ENCODE peak calls at places on chromosomes 2 and 18, in five cellular contexts. V is GM12878, H is K562, O is A549, F is HepG2. R is an unnamed sample.

GRCh38 chr2:236236559-236237450 is 27.4 kb downstream of the ASB18 start:
- DNase-seq in V (no peak), H (no peak), O (no peak), F (no peak), R (peak; percentile 30)

GRCh38 chr2:234981197-234982095 is 29.6 kb downstream of the SH3BP4 start:
- DNase-seq in V (no peak), H (no peak), O (peak; percentile 94), F (peak; percentile 94), R (peak; percentile 84)

GRCh38 chr2:150470435-150470834 is 17.0 kb downstream of the RND3 start:
- DNase-seq in V (no peak), H (no peak), O (no peak), F (no peak), R (no peak)

GRCh38 chr2:150165479-150165878 is 322.0 kb downstream of the RND3 start:
- DNase-seq in V (no peak), H (no peak), O (no peak), F (no peak), R (no peak)

GRCh38 chr2:175930504-175930903 is 71.6 kb downstream of the LNPK start:
- DNase-seq in V (no peak), H (no peak), O (no peak), F (no peak), R (no peak)

GRCh38 chr2:28411956-28412609 is 19.4 kb downstream of the FOSL2 start:
- DNase-seq in V (no peak), H (no peak), O (no peak), F (no peak), R (no peak)

GRCh38 chr2:39881494-39881893 is 102.4 kb upstream of the THUMPD2 start:
- DNase-seq in V (no peak), H (no peak), O (peak; percentile 29), F (no peak), R (no peak)

GRCh38 chr2:223056656-223057418 is 4.8 kb downstream of the KCNE4 start:
- DNase-seq in V (no peak), H (no peak), O (no peak), F (no peak), R (no peak)

GRCh38 chr2:214987261-214987660 is 151.2 kb downstream of the ABCA12 start:
- DNase-seq in V (no peak), H (no peak), O (no peak), F (no peak), R (no peak)

GRCh38 chr2:29326926-29327325 is 211.7 kb downstream of the CLIP4 start:
- DNase-seq in V (no peak), H (no peak), O (no peak), F (no peak), R (no peak)

GRCh38 chr2:29420999-29421856 is 306.0 kb downstream of the CLIP4 start:
- DNase-seq in V (no peak), H (no peak), O (no peak), F (no peak), R (no peak)

GRCh38 chr18:50097702-50098101 is 97.2 kb downstream of the MYO5B start:
- DNase-seq in V (no peak), H (no peak), O (no peak), F (peak; percentile 24), R (no peak)

GRCh38 chr2:194769030-194769429 is 888.0 kb upstream of the SLC39A10 start:
- DNase-seq in V (no peak), H (no peak), O (no peak), F (no peak), R (no peak)

GRCh38 chr2:174929786-174930185 is 75.4 kb downstream of the CHN1 start:
- DNase-seq in V (no peak), H (no peak), O (no peak), F (no peak), R (no peak)

GRCh38 chr2:166335284-166335683 is 40.5 kb downstream of the SCN9A start:
- DNase-seq in V (no peak), H (peak; percentile 16), O (no peak), F (peak; percentile 12), R (no peak)

GRCh38 chr18:37476182-37476581 is 89.4 kb downstream of the CELF4 start:
- DNase-seq in V (no peak), H (peak; percentile 70), O (peak; percentile 24), F (peak; percentile 15), R (peak; percentile 74)

GRCh38 chr18:74282359-74283254 is 9.2 kb downstream of the CYB5A start:
- DNase-seq in V (no peak), H (no peak), O (no peak), F (peak; percentile 44), R (peak; percentile 42)

GRCh38 chr2:96340493-96341414 is 5.2 kb downstream of the NCAPH start:
- DNase-seq in V (no peak), H (no peak), O (no peak), F (no peak), R (no peak)

GRCh38 chr2:109142416-109143210 is 13.6 kb downstream of the SH3RF3 start:
- DNase-seq in V (no peak), H (no peak), O (no peak), F (no peak), R (no peak)

GRCh38 chr2:233414273-233414654 is 60.0 kb downstream of the DGKD start:
- DNase-seq in V (no peak), H (no peak), O (peak; percentile 78), F (no peak), R (no peak)

GRCh38 chr18:25675123-25675850 is 323.3 kb upstream of the ZNF521 start:
- DNase-seq in V (no peak), H (no peak), O (no peak), F (no peak), R (peak; percentile 83)

GRCh38 chr2:44237221-44237620 is 38.1 kb upstream of the SLC3A1 start:
- DNase-seq in V (peak; percentile 26), H (no peak), O (no peak), F (no peak), R (no peak)

GRCh38 chr18:63216497-63216896 is 103.1 kb downstream of the BCL2 start:
- DNase-seq in V (no peak), H (no peak), O (no peak), F (no peak), R (no peak)

GRCh38 chr2:216568563-216568962 is 64.7 kb upstream of the IGFBP2 start:
- DNase-seq in V (no peak), H (no peak), O (no peak), F (no peak), R (no peak)

GRCh38 chr2:151051584-151052220 is 210.0 kb downstream of the RBM43 start:
- DNase-seq in V (no peak), H (peak; percentile 42), O (peak; percentile 49), F (peak; percentile 35), R (peak; percentile 66)

GRCh38 chr2:6103949-6104348 is 411.8 kb downstream of the SOX11 start:
- DNase-seq in V (no peak), H (no peak), O (no peak), F (no peak), R (peak; percentile 37)

GRCh38 chr2:19109521-19109920 is 248.9 kb downstream of the OSR1 start:
- DNase-seq in V (no peak), H (no peak), O (no peak), F (no peak), R (no peak)
- H3K4me3 ChIP-seq in V (no peak overlapping the region), H (no peak overlapping the region), O (no peak overlapping the region), F (no peak overlapping the region), R (no peak overlapping the region)

GRCh38 chr2:144554811-144555210 is 34.9 kb upstream of the ZEB2 start:
- DNase-seq in V (no peak), H (no peak), O (no peak), F (no peak), R (no peak)

GRCh38 chr2:144552821-144553220 is 32.9 kb upstream of the ZEB2 start:
- DNase-seq in V (no peak), H (no peak), O (no peak), F (no peak), R (no peak)

GRCh38 chr2:144550084-144550483 is 30.2 kb upstream of the ZEB2 start:
- DNase-seq in V (no peak), H (no peak), O (no peak), F (no peak), R (no peak)

GRCh38 chr2:144550916-144551315 is 31.0 kb upstream of the ZEB2 start:
- DNase-seq in V (no peak), H (no peak), O (no peak), F (no peak), R (no peak)

DNA sequence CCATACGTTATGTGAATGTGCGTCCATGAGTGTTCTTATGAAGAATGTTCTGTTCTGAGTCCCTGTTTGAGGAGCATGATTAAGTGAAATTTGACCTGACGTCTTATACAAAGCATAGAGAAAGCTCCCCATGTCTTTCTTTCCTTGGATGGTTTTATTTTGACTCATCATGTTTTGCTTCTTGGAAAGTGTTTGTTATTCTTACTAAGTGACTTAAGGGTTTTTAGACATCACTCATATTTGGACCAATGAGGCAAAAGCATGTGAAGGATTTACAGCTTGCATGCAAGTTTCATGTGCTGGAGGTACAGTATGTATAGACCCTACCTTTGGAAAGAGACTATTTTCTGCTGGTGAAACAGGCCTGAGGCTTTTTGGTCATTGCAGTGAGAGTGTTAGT is 33.5 kb upstream of the ZEB2 start:
- DNase-seq in V (no peak), H (peak; percentile 54), O (peak; percentile 67), F (no peak), R (no peak)
- TF ChIP-seq JUNB in V (no peak), H (no peak), O (no peak), F (no peak), R (no peak)

GRCh38 chr18:8623549-8624106 is 14.4 kb downstream of the RAB12 start:
- DNase-seq in V (no peak), H (no peak), O (no peak), F (no peak), R (no peak)
- H3K4me3 ChIP-seq in V (peak overlapping the region; percentile 30), H (no peak overlapping the region), O (no peak overlapping the region), F (no peak overlapping the region), R (peak overlapping the region; percentile 39)

GRCh38 chr2:139123795-139124194 is 343.6 kb upstream of the NXPH2 start:
- DNase-seq in V (no peak), H (no peak), O (no peak), F (no peak), R (no peak)

DNA sequence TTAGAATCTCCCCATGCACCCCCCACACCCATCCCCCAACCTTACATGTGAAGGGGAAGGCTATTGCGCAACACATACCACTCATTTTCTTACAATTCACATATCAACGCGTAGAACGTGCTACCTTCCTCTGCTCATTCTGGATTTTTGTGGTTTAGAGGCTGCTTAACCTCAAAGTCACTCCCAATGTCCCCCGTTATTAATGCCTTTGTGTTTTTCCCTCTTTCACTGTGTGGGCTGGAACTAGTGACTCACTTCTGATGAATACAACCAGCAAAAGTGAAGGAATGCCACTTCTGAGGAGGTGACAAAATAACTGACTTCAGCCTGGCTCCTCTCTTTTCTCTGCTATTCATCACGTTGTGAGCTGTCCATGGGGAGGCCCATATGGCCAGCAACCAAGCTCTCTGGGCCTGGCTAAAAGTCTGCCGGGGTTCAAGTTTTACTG is 342.5 kb upstream of the NXPH2 start:
- DNase-seq in V (no peak), H (no peak), O (no peak), F (no peak), R (peak; percentile 9)
- TF ChIP-seq JUNB in V (no peak), H (no peak), O (no peak), F (no peak), R (no peak)

R was measured in GM23338.